ENCODE peak calls at places on chromosomes 11 and 22, in six cellular contexts. A is effector memory CD4-positive, alpha-beta T cell; M is ovary; O is left ventricle myocardium inferior; Z is cardiac muscle cell; B is body of pancreas. W is an unnamed sample. For H3K36me3, the result is how much of the 10 kb centered on the place peaks cover.

GRCh38 chr22:41963453-41964105 is 5.7 kb upstream of the SEPTIN3 start:
- DNase-seq in A (no peak), M (peak), O (no peak), Z (peak), B (no peak), W (no peak)

GRCh38 chr11:1511937-1512496 is 25.4 kb upstream of the MOB2 start:
- DNase-seq in A (no peak), M (no peak), O (peak), Z (no peak), B (no peak), W (no peak)

GRCh38 chr11:94731921-94732601 is 36.1 kb upstream of the AMOTL1 start:
- DNase-seq in A (no peak), M (no peak), O (no peak), Z (peak), B (no peak), W (peak)

GRCh38 chr22:47337161-47337621 is 574.7 kb downstream of the TBC1D22A start:
- DNase-seq in A (no peak), M (peak), O (no peak), Z (peak), B (no peak), W (peak)

GRCh38 chr11:65121447-65121864 is 478 bp downstream of the FAU start:
- DNase-seq in A (no peak), M (no peak), O (peak), Z (no peak), B (no peak), W (no peak)

GRCh38 chr11:102831128-102831708 is 12.2 kb downstream of the MMP3 start:
- DNase-seq in A (no peak), M (no peak), O (no peak), Z (peak), B (peak), W (no peak)

GRCh38 chr22:29200901-29201300 is 4.8 kb upstream of the EMID1 start:
- DNase-seq in A (no peak), M (no peak), O (no peak), Z (no peak), B (no peak), W (no peak)

GRCh38 chr11:84857746-84858145 is 769.4 kb downstream of the DLG2 start:
- DNase-seq in A (no peak), M (no peak), O (no peak), Z (no peak), B (no peak), W (peak)

GRCh38 chr11:126305699-126306098 is 1.8 kb downstream of the DCPS start:
- DNase-seq in A (no peak), M (no peak), O (no peak), Z (no peak), B (no peak), W (no peak)

GRCh38 chr11:69167130-69167915 is 11.6 kb downstream of the SMIM38 start:
- DNase-seq in A (no peak), M (no peak), O (no peak), Z (no peak), B (peak), W (no peak)

GRCh38 chr11:69164824-69165223 is 9.1 kb downstream of the SMIM38 start:
- DNase-seq in A (no peak), M (no peak), O (no peak), Z (no peak), B (no peak), W (no peak)

GRCh38 chr11:69167916-69168691 is 12.4 kb downstream of the SMIM38 start:
- DNase-seq in A (no peak), M (no peak), O (no peak), Z (peak), B (peak), W (peak)

GRCh38 chr11:69165775-69166174 is 10.0 kb downstream of the SMIM38 start:
- DNase-seq in A (no peak), M (no peak), O (no peak), Z (no peak), B (no peak), W (no peak)

GRCh38 chr11:69166186-69167115 is 10.7 kb downstream of the SMIM38 start:
- DNase-seq in A (no peak), M (no peak), O (peak), Z (peak), B (peak), W (peak)
- H3K36me3 ChIP-seq in A (under half), M (under half), O (under half), Z (under half), B (under half), W (under half)

GRCh38 chr11:8685306-8685705 is 2.7 kb downstream of the RPL27A start:
- DNase-seq in A (no peak), M (no peak), O (no peak), Z (no peak), B (no peak), W (no peak)
- H3K4me3 ChIP-seq in A (no peak), M (no peak), O (no peak), Z (no peak), B (no peak), W (no peak)

GRCh38 chr22:26470807-26471206 is 12.8 kb downstream of the HPS4 start:
- DNase-seq in A (no peak), M (no peak), O (no peak), Z (no peak), B (no peak), W (peak)
- H3K36me3 ChIP-seq in A (half or more), M (under half), O (half or more), Z (half or more), B (under half), W (under half)

GRCh38 chr22:19046719-19047609 is 75.2 kb downstream of the DGCR2 start:
- DNase-seq in A (no peak), M (no peak), O (no peak), Z (no peak), B (no peak), W (no peak)
- H3K4me3 ChIP-seq in A (no peak), M (no peak), O (no peak), Z (no peak), B (no peak), W (no peak)

GRCh38 chr22:17903564-17904295 is 120.6 kb downstream of the MICAL3 start:
- DNase-seq in A (no peak), M (no peak), O (peak), Z (no peak), B (peak), W (no peak)

GRCh38 chr22:17906978-17907730 is 117.2 kb downstream of the MICAL3 start:
- DNase-seq in A (no peak), M (no peak), O (no peak), Z (no peak), B (no peak), W (no peak)

GRCh38 chr22:17907731-17908051 is 116.7 kb downstream of the MICAL3 start:
- DNase-seq in A (no peak), M (no peak), O (no peak), Z (peak), B (no peak), W (no peak)

GRCh38 chr22:17902960-17903359 is 121.4 kb downstream of the MICAL3 start:
- DNase-seq in A (no peak), M (no peak), O (no peak), Z (no peak), B (no peak), W (no peak)

DNA sequence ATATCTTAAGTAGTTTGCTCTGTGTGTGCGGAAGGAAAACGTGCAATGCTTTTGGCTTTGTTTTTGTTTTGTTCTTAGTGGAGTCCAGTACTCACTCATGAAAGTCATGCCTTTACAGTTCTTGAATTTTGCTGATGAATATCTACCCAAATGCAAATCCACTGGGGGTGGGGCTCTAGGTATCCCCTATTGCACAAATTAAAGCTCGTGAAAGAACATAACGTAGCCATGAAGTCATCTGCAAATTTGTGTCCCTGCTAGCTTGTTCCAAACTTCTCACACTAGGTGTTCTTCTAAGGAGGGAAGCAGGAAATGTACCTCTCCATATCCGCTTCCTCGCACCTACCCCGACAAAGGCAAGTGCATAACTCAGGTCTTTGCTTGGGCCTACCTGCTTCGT is 118.9 kb downstream of the MICAL3 start:
- DNase-seq in A (no peak), M (no peak), O (no peak), Z (no peak), B (no peak), W (no peak)
- H3K36me3 ChIP-seq in A (under half), M (under half), O (under half), Z (under half), B (under half), W (under half)

GRCh38 chr11:10407055-10407454 is 48.0 kb upstream of the AMPD3 start:
- DNase-seq in A (no peak), M (no peak), O (no peak), Z (no peak), B (no peak), W (peak)
- H3K4me3 ChIP-seq in A (no peak), M (no peak), O (no peak), Z (no peak), B (no peak), W (no peak)

DNA sequence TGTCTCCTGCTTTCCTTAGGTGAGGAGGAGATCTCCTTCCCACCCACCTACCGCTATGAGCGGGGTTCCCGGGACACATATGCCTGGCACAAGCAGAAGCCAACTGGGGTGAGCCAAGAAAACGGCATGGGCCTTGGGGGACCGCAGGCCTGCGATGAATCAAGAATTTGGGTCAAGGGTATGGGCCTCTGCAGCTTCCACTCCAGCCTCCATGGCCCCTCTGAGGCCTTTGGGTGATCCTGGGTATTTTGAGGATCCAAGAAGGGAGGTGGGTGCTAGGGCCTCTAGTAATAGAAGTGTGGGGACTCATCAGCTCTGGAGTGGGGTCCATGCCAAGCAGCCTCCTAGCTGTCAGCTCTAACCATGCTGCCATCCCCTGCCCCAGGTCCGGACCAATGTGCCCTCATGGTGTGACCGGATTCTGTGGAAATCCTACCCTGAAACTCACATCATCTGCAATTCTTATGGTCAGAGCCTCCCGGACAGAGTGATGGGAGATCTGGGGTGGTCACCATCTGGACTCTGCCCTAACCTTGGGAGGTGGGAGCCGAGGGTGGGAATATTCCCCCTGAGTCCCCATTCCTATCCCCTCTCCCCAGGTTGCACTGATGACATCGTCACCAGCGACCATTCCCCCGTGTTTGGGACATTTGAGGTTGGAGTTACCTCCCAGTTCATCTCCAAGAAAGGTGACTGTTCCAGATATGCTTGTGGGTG is 8.6 kb downstream of the INPPL1 start:
- DNase-seq in A (no peak), M (no peak), O (no peak), Z (no peak), B (no peak), W (no peak)
- H3K36me3 ChIP-seq in A (half or more), M (under half), O (half or more), Z (half or more), B (under half), W (half or more)

GRCh38 chr11:114098927-114099326 is 39.4 kb downstream of the ZBTB16 start:
- DNase-seq in A (no peak), M (no peak), O (no peak), Z (no peak), B (peak), W (no peak)

GRCh38 chr11:114106986-114107385 is 47.5 kb downstream of the ZBTB16 start:
- DNase-seq in A (no peak), M (no peak), O (no peak), Z (no peak), B (no peak), W (no peak)

GRCh38 chr11:114108501-114109205 is 49.1 kb downstream of the ZBTB16 start:
- DNase-seq in A (no peak), M (no peak), O (no peak), Z (no peak), B (no peak), W (no peak)

GRCh38 chr11:114099392-114100178 is 40.1 kb downstream of the ZBTB16 start:
- DNase-seq in A (no peak), M (no peak), O (no peak), Z (peak), B (peak), W (no peak)

DNA sequence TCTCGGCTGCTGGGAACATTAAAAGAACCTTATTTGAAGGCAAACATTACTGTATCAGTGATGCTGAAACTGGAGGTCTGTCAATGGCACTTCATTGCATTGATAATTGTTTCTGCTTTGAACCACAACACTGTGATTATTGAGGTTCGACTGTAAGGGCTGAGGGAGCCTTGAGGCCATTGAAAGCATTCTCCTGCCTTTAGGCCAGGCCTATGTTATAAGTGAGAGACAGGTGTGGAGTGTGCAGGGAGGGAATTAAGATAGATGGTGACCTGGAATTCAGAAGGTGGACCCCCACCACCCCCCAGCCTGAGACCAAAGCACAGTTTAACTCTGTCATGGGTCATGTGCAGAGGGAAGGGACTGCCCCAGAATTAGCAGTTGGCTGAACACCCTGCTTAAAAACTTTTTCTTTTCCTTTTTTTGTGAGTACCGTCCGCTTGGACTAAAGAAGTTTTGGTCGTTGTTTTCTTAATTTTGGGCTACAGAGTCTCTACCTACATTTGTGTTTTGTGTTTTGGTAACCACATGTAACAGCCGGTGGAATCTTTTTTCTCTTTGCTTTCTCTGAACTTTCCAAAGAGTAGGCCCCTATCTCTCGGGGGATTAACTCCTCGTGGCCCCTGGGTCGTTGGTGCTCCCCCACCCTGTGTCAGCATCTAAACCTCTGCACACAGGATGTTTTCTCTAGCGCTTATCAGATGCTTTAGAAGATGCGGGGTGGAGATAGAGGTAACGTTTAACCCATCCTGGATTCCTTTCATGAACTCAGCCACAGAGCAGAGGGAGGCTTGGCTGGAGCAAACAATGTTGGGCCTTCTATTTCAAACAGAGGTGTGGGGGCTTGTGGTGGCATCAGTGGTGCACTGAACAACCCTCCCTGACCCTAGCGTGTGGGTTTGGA is 43.7 kb downstream of the ZBTB16 start:
- DNase-seq in A (no peak), M (no peak), O (no peak), Z (no peak), B (no peak), W (no peak)
- H3K4me3 ChIP-seq in A (no peak), M (no peak), O (no peak), Z (no peak), B (no peak), W (no peak)